ENCODE peak calls at places on chromosomes 2 and 18, in ten cellular contexts. One of them, this sample, is unnamed.

GRCh38 chr2:133561045-133561852 is 7.0 kb downstream of the NCKAP5 start:
- DNase-seq in upper lobe of right lung: no peak
- DNase-seq in AG10803: peak
- DNase-seq in K562: no peak
- DNase-seq in uterus: no peak
- DNase-seq in right atrium auricular region: no peak
- DNase-seq in HepG2: peak
- DNase-seq in cardiac muscle cell: peak
- DNase-seq in colonic mucosa: peak
- DNase-seq in AG04450: peak
- DNase-seq in this sample: peak

GRCh38 chr2:130729311-130730299 is 735 bp downstream of the GPR148 start:
- DNase-seq in upper lobe of right lung: no peak
- DNase-seq in AG10803: no peak
- DNase-seq in K562: no peak
- DNase-seq in uterus: no peak
- DNase-seq in right atrium auricular region: no peak
- DNase-seq in HepG2: no peak
- DNase-seq in cardiac muscle cell: no peak
- DNase-seq in colonic mucosa: no peak
- DNase-seq in AG04450: no peak
- DNase-seq in this sample: no peak

GRCh38 chr2:2801458-2801857 is 470.4 kb upstream of the MYT1L start:
- DNase-seq in upper lobe of right lung: no peak
- DNase-seq in AG10803: no peak
- DNase-seq in K562: no peak
- DNase-seq in uterus: no peak
- DNase-seq in right atrium auricular region: no peak
- DNase-seq in HepG2: no peak
- DNase-seq in cardiac muscle cell: no peak
- DNase-seq in colonic mucosa: no peak
- DNase-seq in AG04450: no peak
- DNase-seq in this sample: no peak

GRCh38 chr18:63779386-63779785 is 4.2 kb downstream of the SERPINB7 start:
- DNase-seq in upper lobe of right lung: no peak
- DNase-seq in AG10803: no peak
- DNase-seq in K562: no peak
- DNase-seq in uterus: no peak
- DNase-seq in right atrium auricular region: no peak
- DNase-seq in HepG2: no peak
- DNase-seq in cardiac muscle cell: no peak
- DNase-seq in colonic mucosa: no peak
- DNase-seq in AG04450: no peak
- DNase-seq in this sample: no peak

GRCh38 chr2:122863516-122863915 is 1108.1 kb downstream of the TSN start:
- DNase-seq in upper lobe of right lung: no peak
- DNase-seq in AG10803: no peak
- DNase-seq in K562: no peak
- DNase-seq in uterus: no peak
- DNase-seq in right atrium auricular region: no peak
- DNase-seq in HepG2: no peak
- DNase-seq in cardiac muscle cell: no peak
- DNase-seq in colonic mucosa: no peak
- DNase-seq in AG04450: no peak
- DNase-seq in this sample: peak

GRCh38 chr18:32920796-32921787 is 148.3 kb upstream of the KLHL14 start:
- DNase-seq in upper lobe of right lung: no peak
- DNase-seq in AG10803: peak
- DNase-seq in K562: no peak
- DNase-seq in uterus: no peak
- DNase-seq in right atrium auricular region: no peak
- DNase-seq in HepG2: peak
- DNase-seq in cardiac muscle cell: peak
- DNase-seq in colonic mucosa: no peak
- DNase-seq in AG04450: peak
- DNase-seq in this sample: peak

GRCh38 chr2:199202964-199203363 is 254.8 kb downstream of the SATB2 start:
- DNase-seq in upper lobe of right lung: no peak
- DNase-seq in AG10803: no peak
- DNase-seq in K562: no peak
- DNase-seq in uterus: no peak
- DNase-seq in right atrium auricular region: no peak
- DNase-seq in HepG2: no peak
- DNase-seq in cardiac muscle cell: no peak
- DNase-seq in colonic mucosa: no peak
- DNase-seq in AG04450: no peak
- DNase-seq in this sample: no peak

GRCh38 chr2:62768615-62769014 is 63.1 kb downstream of the EHBP1 start:
- DNase-seq in upper lobe of right lung: no peak
- DNase-seq in AG10803: no peak
- DNase-seq in K562: no peak
- DNase-seq in uterus: no peak
- DNase-seq in right atrium auricular region: no peak
- DNase-seq in HepG2: no peak
- DNase-seq in cardiac muscle cell: no peak
- DNase-seq in colonic mucosa: no peak
- DNase-seq in AG04450: no peak
- DNase-seq in this sample: no peak

GRCh38 chr2:240449764-240450531 is 14.5 kb downstream of the GPC1 start:
- DNase-seq in upper lobe of right lung: no peak
- DNase-seq in AG10803: no peak
- DNase-seq in K562: no peak
- DNase-seq in uterus: no peak
- DNase-seq in right atrium auricular region: no peak
- DNase-seq in HepG2: no peak
- DNase-seq in cardiac muscle cell: no peak
- DNase-seq in colonic mucosa: no peak
- DNase-seq in AG04450: no peak
- DNase-seq in this sample: peak

GRCh38 chr2:197777823-197778407 is 7.2 kb downstream of the BOLL start:
- DNase-seq in upper lobe of right lung: no peak
- DNase-seq in AG10803: peak
- DNase-seq in K562: peak
- DNase-seq in uterus: no peak
- DNase-seq in right atrium auricular region: no peak
- DNase-seq in HepG2: peak
- DNase-seq in cardiac muscle cell: peak
- DNase-seq in colonic mucosa: no peak
- DNase-seq in AG04450: peak
- DNase-seq in this sample: no peak

GRCh38 chr2:197599285-197599965 is 76.0 kb downstream of the RFTN2 start:
- DNase-seq in upper lobe of right lung: no peak
- DNase-seq in AG10803: peak
- DNase-seq in K562: peak
- DNase-seq in uterus: no peak
- DNase-seq in right atrium auricular region: no peak
- DNase-seq in HepG2: peak
- DNase-seq in cardiac muscle cell: peak
- DNase-seq in colonic mucosa: no peak
- DNase-seq in AG04450: peak
- DNase-seq in this sample: peak

GRCh38 chr2:232362174-232362913 is 16.2 kb upstream of the ALPP start:
- DNase-seq in upper lobe of right lung: peak
- DNase-seq in AG10803: no peak
- DNase-seq in K562: no peak
- DNase-seq in uterus: no peak
- DNase-seq in right atrium auricular region: no peak
- DNase-seq in HepG2: no peak
- DNase-seq in cardiac muscle cell: no peak
- DNase-seq in colonic mucosa: no peak
- DNase-seq in AG04450: no peak
- DNase-seq in this sample: peak

GRCh38 chr2:65430515-65431416 is 1.6 kb downstream of the SPRED2 start:
- DNase-seq in upper lobe of right lung: peak
- DNase-seq in AG10803: peak
- DNase-seq in K562: peak
- DNase-seq in uterus: peak
- DNase-seq in right atrium auricular region: peak
- DNase-seq in HepG2: peak
- DNase-seq in cardiac muscle cell: peak
- DNase-seq in colonic mucosa: peak
- DNase-seq in AG04450: no peak
- DNase-seq in this sample: peak

GRCh38 chr2:164044637-164045036 is 308.8 kb upstream of the FIGN start:
- DNase-seq in upper lobe of right lung: no peak
- DNase-seq in AG10803: no peak
- DNase-seq in K562: no peak
- DNase-seq in uterus: no peak
- DNase-seq in right atrium auricular region: no peak
- DNase-seq in HepG2: no peak
- DNase-seq in cardiac muscle cell: peak
- DNase-seq in colonic mucosa: no peak
- DNase-seq in AG04450: no peak
- DNase-seq in this sample: no peak

GRCh38 chr2:241901500-241902351 is 32.2 kb downstream of the RTP5 start:
- DNase-seq in upper lobe of right lung: peak
- DNase-seq in AG10803: no peak
- DNase-seq in K562: no peak
- DNase-seq in uterus: no peak
- DNase-seq in right atrium auricular region: no peak
- DNase-seq in HepG2: no peak
- DNase-seq in cardiac muscle cell: peak
- DNase-seq in colonic mucosa: no peak
- DNase-seq in AG04450: no peak
- DNase-seq in this sample: peak
- H3K4me3 ChIP-seq in upper lobe of right lung: no peak
- H3K4me3 ChIP-seq in AG10803: no peak
- H3K4me3 ChIP-seq in K562: no peak
- H3K4me3 ChIP-seq in uterus: peak
- H3K4me3 ChIP-seq in right atrium auricular region: no peak
- H3K4me3 ChIP-seq in HepG2: no peak
- H3K4me3 ChIP-seq in cardiac muscle cell: peak
- H3K4me3 ChIP-seq in colonic mucosa: no peak
- H3K4me3 ChIP-seq in AG04450: no peak
- H3K4me3 ChIP-seq in this sample: peak

GRCh38 chr2:75560768-75561565 is at the start of gene EVA1A:
- DNase-seq in upper lobe of right lung: peak
- DNase-seq in AG10803: peak
- DNase-seq in K562: no peak
- DNase-seq in uterus: peak
- DNase-seq in right atrium auricular region: no peak
- DNase-seq in HepG2: peak
- DNase-seq in cardiac muscle cell: peak
- DNase-seq in colonic mucosa: no peak
- DNase-seq in AG04450: peak
- DNase-seq in this sample: peak

GRCh38 chr2:75562513-75562864 is 1.8 kb upstream of the EVA1A start:
- DNase-seq in upper lobe of right lung: no peak
- DNase-seq in AG10803: no peak
- DNase-seq in K562: no peak
- DNase-seq in uterus: no peak
- DNase-seq in right atrium auricular region: no peak
- DNase-seq in HepG2: peak
- DNase-seq in cardiac muscle cell: peak
- DNase-seq in colonic mucosa: no peak
- DNase-seq in AG04450: no peak
- DNase-seq in this sample: no peak

GRCh38 chr2:75563591-75563990 is 2.9 kb upstream of the EVA1A start:
- DNase-seq in upper lobe of right lung: no peak
- DNase-seq in AG10803: no peak
- DNase-seq in K562: no peak
- DNase-seq in uterus: no peak
- DNase-seq in right atrium auricular region: no peak
- DNase-seq in HepG2: no peak
- DNase-seq in cardiac muscle cell: no peak
- DNase-seq in colonic mucosa: no peak
- DNase-seq in AG04450: no peak
- DNase-seq in this sample: no peak

GRCh38 chr2:75560022-75560767 is 544 bp downstream of the EVA1A start:
- DNase-seq in upper lobe of right lung: peak
- DNase-seq in AG10803: peak
- DNase-seq in K562: no peak
- DNase-seq in uterus: peak
- DNase-seq in right atrium auricular region: no peak
- DNase-seq in HepG2: no peak
- DNase-seq in cardiac muscle cell: peak
- DNase-seq in colonic mucosa: no peak
- DNase-seq in AG04450: no peak
- DNase-seq in this sample: no peak

GRCh38 chr2:75561566-75562512 is 1.1 kb upstream of the EVA1A start:
- DNase-seq in upper lobe of right lung: no peak
- DNase-seq in AG10803: peak
- DNase-seq in K562: no peak
- DNase-seq in uterus: no peak
- DNase-seq in right atrium auricular region: no peak
- DNase-seq in HepG2: no peak
- DNase-seq in cardiac muscle cell: peak
- DNase-seq in colonic mucosa: no peak
- DNase-seq in AG04450: no peak
- DNase-seq in this sample: no peak
- H3K4me3 ChIP-seq in upper lobe of right lung: peak
- H3K4me3 ChIP-seq in AG10803: peak
- H3K4me3 ChIP-seq in K562: no peak
- H3K4me3 ChIP-seq in uterus: no peak
- H3K4me3 ChIP-seq in right atrium auricular region: no peak
- H3K4me3 ChIP-seq in HepG2: peak
- H3K4me3 ChIP-seq in cardiac muscle cell: peak
- H3K4me3 ChIP-seq in colonic mucosa: no peak
- H3K4me3 ChIP-seq in AG04450: peak
- H3K4me3 ChIP-seq in this sample: peak

DNA sequence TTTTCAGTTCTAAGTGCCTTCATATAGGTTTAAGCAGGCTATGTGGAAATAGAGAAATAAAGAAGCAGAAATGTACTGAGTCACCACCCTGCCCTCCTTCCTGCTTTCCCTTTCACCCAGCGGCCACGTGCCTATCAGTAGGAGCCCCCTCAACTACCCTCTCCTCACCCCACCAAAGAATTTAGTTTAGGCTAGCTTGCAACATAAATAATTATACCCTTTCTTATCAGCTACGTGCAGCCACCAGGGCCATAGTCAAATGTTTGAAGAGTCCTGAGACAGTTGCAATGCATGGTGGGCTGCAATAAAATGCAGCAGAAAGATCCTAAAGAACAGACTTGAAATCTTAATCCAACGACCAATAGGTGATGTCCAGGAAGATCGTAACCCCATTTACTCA is 101.2 kb downstream of the RTP5 start:
- DNase-seq in upper lobe of right lung: no peak
- DNase-seq in AG10803: no peak
- DNase-seq in K562: no peak
- DNase-seq in uterus: no peak
- DNase-seq in right atrium auricular region: no peak
- DNase-seq in HepG2: no peak
- DNase-seq in cardiac muscle cell: no peak
- DNase-seq in colonic mucosa: no peak
- DNase-seq in AG04450: no peak
- DNase-seq in this sample: no peak
- H3K4me3 ChIP-seq in upper lobe of right lung: no peak
- H3K4me3 ChIP-seq in AG10803: no peak
- H3K4me3 ChIP-seq in K562: no peak
- H3K4me3 ChIP-seq in uterus: no peak
- H3K4me3 ChIP-seq in right atrium auricular region: no peak
- H3K4me3 ChIP-seq in HepG2: no peak
- H3K4me3 ChIP-seq in cardiac muscle cell: no peak
- H3K4me3 ChIP-seq in colonic mucosa: no peak
- H3K4me3 ChIP-seq in AG04450: no peak
- H3K4me3 ChIP-seq in this sample: no peak

DNA sequence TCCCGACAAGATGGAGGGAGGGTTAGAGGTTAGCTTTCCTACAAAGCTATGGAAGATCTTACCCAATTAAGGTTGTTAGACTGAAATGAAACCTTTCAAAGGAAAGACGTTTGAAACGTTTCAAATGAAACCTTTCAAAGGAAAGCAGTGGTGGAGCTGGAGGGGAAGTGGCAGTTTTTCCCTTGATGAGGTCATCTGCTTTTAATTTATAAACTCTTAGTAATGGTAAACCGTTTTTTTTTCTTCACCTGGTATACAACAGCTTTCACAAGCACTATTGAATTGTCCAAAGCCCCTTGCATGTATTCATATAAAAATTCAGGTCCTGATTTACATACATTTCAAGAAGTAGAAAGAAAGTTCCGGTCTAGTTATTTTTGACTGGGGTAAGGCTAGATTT is 7.4 kb downstream of the PMAIP1 start:
- DNase-seq in upper lobe of right lung: no peak
- DNase-seq in AG10803: peak
- DNase-seq in K562: no peak
- DNase-seq in uterus: no peak
- DNase-seq in right atrium auricular region: no peak
- DNase-seq in HepG2: no peak
- DNase-seq in cardiac muscle cell: no peak
- DNase-seq in colonic mucosa: no peak
- DNase-seq in AG04450: no peak
- DNase-seq in this sample: no peak
- H3K4me3 ChIP-seq in upper lobe of right lung: no peak
- H3K4me3 ChIP-seq in AG10803: no peak
- H3K4me3 ChIP-seq in K562: no peak
- H3K4me3 ChIP-seq in uterus: no peak
- H3K4me3 ChIP-seq in right atrium auricular region: no peak
- H3K4me3 ChIP-seq in HepG2: no peak
- H3K4me3 ChIP-seq in cardiac muscle cell: no peak
- H3K4me3 ChIP-seq in colonic mucosa: no peak
- H3K4me3 ChIP-seq in AG04450: no peak
- H3K4me3 ChIP-seq in this sample: no peak